ENCODE peak calls at places on chromosomes 13 and 19, in four cellular contexts. Z is fibroblast of pulmonary artery, O is progenitor cell of endocrine pancreas, S is GM12865. V is an unnamed sample.

GRCh38 chr13:42398542-42398941 is 126.6 kb downstream of the AKAP11 start:
- DNase-seq in Z (peak), O (no peak), S (no peak), V (no peak)

GRCh38 chr13:29607465-29607864 is 12.0 kb upstream of the SLC7A1 start:
- DNase-seq in Z (no peak), O (no peak), S (no peak), V (no peak)

GRCh38 chr13:111952814-111953213 is 114.1 kb upstream of the SOX1 start:
- DNase-seq in Z (no peak), O (no peak), S (no peak), V (no peak)

GRCh38 chr19:38231918-38232317 is 7.9 kb upstream of the DPF1 start:
- DNase-seq in Z (no peak), O (no peak), S (no peak), V (no peak)

GRCh38 chr13:29472317-29472961 is 123.0 kb downstream of the SLC7A1 start:
- DNase-seq in Z (peak), O (peak), S (peak), V (peak)

GRCh38 chr13:107753748-107754147 is 461.6 kb downstream of the LIG4 start:
- DNase-seq in Z (no peak), O (no peak), S (no peak), V (no peak)

GRCh38 chr19:15926484-15926883 is 7.8 kb downstream of the CYP4F11 start:
- DNase-seq in Z (no peak), O (no peak), S (no peak), V (no peak)

GRCh38 chr13:44575741-44576395 is at the start of gene TSC22D1:
- DNase-seq in Z (peak), O (peak), S (peak), V (peak)

GRCh38 chr13:21078501-21078900 is 17.1 kb upstream of the LATS2 start:
- DNase-seq in Z (no peak), O (no peak), S (no peak), V (no peak)

GRCh38 chr13:77776704-77777103 is 79.2 kb downstream of the SLAIN1 start:
- DNase-seq in Z (no peak), O (no peak), S (no peak), V (no peak)

GRCh38 chr13:51277943-51278342 is 55.7 kb downstream of the FAM124A start:
- DNase-seq in Z (no peak), O (no peak), S (no peak), V (no peak)

GRCh38 chr19:33280351-33280921 is 21.9 kb downstream of the CEBPA start:
- DNase-seq in Z (no peak), O (no peak), S (peak), V (no peak)

GRCh38 chr19:35468637-35469036 is 20.6 kb downstream of the FFAR2 start:
- DNase-seq in Z (peak), O (no peak), S (peak), V (no peak)

GRCh38 chr13:48235100-48235813 is 2.3 kb downstream of the ITM2B start:
- DNase-seq in Z (peak), O (no peak), S (peak), V (no peak)

GRCh38 chr13:110653271-110653670 is 37.9 kb downstream of the NAXD start:
- DNase-seq in Z (no peak), O (no peak), S (no peak), V (no peak)

GRCh38 chr13:98447881-98448641 is 128.8 kb downstream of the STK24 start:
- DNase-seq in Z (no peak), O (no peak), S (peak), V (peak)

GRCh38 chr19:28793391-28794168 is 419.4 kb downstream of the UQCRFS1 start:
- DNase-seq in Z (no peak), O (peak), S (no peak), V (peak)

GRCh38 chr19:19582471-19582870 is 36.0 kb downstream of the PBX4 start:
- DNase-seq in Z (no peak), O (no peak), S (no peak), V (no peak)

GRCh38 chr13:52808842-52809219 is 39.6 kb downstream of the PCDH8 start:
- DNase-seq in Z (no peak), O (no peak), S (no peak), V (no peak)

GRCh38 chr13:23678768-23679167 is 108.6 kb downstream of the TNFRSF19 start:
- DNase-seq in Z (no peak), O (no peak), S (peak), V (no peak)
- TF ChIP-seq CTCF in Z (no peak), O (no peak), S (no peak), V (no peak)

DNA sequence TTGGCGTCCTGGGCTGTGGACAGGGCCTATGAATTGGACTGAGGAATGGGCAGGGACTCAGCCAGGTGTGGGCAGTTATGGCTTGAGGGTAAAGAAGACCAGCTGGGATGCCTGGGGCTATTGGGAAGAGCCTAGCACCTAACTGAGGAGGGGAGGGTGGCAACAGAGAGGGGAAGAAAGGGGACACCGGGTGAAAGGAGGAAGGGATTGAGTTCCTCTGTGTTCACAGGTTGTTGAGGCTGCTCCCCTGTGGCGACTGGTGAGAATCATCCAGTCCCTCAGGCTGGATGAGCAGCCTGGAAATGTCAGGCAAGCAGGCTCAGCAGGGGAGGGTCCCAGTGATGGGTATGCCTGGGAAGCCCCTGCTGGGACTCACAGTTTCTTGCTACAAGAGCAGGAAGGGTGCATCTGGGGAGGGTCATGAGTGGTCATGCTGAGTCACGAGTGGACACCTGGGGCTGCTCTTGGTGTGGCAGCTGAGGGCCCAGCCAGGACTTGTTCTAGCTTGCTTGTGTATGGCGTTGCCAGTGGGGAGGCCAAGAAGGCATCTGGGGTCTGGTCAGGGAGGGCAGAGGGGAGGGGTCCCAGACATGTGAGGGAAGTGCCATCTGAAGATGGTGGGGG is 1.4 kb downstream of the ZNF324 start:
- DNase-seq in Z (no peak), O (no peak), S (no peak), V (no peak)
- TF ChIP-seq CTCF in Z (no peak), O (no peak), S (no peak), V (no peak)

GRCh38 chr19:1039646-1040475 is at the start of gene ABCA7:
- DNase-seq in Z (peak), O (peak), S (peak), V (peak)

GRCh38 chr19:1038995-1039645 is 787 bp upstream of the ABCA7 start:
- DNase-seq in Z (no peak), O (no peak), S (peak), V (no peak)

GRCh38 chr19:1032264-1032867 is 6.0 kb downstream of the CNN2 start:
- DNase-seq in Z (no peak), O (no peak), S (no peak), V (no peak)

GRCh38 chr19:1037553-1038115 is 2.3 kb upstream of the ABCA7 start:
- DNase-seq in Z (no peak), O (no peak), S (peak), V (no peak)

DNA sequence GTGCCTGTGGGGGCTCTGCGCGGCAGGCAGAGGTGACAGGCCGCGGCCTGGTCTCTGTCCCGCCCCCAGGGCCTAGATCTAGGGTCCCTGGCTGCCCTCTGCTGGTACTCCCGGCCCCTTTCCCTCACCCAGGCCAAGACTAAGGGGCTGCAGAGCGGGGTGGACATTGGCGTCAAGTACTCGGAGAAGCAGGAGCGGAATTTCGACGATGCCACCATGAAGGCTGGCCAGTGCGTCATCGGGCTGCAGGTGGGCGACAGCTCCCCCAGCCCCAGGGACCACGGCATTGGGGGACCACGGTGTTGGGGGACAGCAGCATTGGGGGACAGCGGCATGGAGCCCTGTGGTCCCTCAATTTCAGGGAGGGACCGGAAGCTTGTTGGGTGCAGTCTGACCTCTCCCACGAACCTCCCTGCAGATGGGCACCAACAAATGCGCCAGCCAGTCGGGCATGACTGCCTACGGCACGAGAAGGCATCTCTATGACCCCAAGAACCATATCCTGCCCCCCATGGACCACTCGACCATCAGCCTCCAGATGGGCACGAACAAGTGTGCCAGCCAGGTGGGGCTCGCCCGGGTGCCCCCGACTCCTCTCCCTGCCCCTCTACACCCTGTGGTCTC is 3.8 kb upstream of the ABCA7 start:
- DNase-seq in Z (no peak), O (no peak), S (no peak), V (no peak)
- TF ChIP-seq CTCF in Z (no peak), O (no peak), S (peak), V (no peak)

DNA sequence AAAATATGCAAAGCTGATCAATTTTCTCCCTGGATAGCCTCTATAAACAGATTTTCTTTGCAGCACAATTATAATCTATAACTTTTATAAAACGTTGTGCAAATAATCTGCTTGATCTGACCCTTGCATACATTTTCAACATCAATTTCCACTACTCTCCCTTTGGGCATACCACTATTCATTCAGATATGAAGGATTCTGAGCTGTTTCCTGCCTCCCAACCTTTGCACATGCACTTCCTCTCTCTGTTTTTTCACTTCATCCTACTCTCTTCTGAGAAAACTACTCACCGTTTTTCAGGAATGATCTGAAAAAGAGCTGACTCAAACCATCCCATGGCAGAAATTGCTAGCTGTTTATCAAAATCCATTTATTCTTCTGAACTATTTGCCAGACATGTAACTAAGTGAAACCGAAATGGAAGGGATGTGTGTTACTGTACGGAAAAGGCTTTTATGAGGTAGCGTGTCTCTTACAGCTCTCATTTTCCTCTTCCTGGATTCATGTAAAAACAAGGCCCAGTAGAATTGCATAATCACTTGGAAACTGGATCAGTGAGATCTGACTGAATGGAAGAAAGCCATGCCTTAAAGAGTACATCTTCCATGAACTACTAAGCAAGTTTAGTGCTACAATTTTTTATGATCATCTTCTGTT is 1447.3 kb upstream of the MIR17HG start:
- DNase-seq in Z (no peak), O (no peak), S (no peak), V (no peak)
- TF ChIP-seq CTCF in Z (no peak), O (no peak), S (no peak), V (no peak)

V was measured in neural crest cell.